ENCODE peak calls at places on chromosome 11, in six cellular contexts. Y is T-helper 9 cell; K is activated CD4-positive, alpha-beta T cell treated with anti-CD3 and anti-CD28 coated beads, Interleukin-2, amount 50 U/mL, for 24 hours; O is MV-4-11; B is HEK293T; R is effector CD8-positive, alpha-beta T cell. F is an unnamed sample.

GRCh38 chr11:119907122-119907933 is 178.3 kb upstream of the NECTIN1 start:
- DNase-seq in Y (no peak), K (no peak), O (no peak), B (no peak), R (no peak), F (no peak)

GRCh38 chr11:17510507-17511206 is 33.6 kb downstream of the USH1C start:
- DNase-seq in Y (no peak), K (no peak), O (no peak), B (no peak), R (no peak), F (no peak)

GRCh38 chr11:73623651-73624050 is 22.7 kb upstream of the PLEKHB1 start:
- DNase-seq in Y (no peak), K (no peak), O (peak; percentile 88), B (no peak), R (no peak), F (peak; percentile 81)

GRCh38 chr11:124899376-124900145 is 1.9 kb upstream of the ROBO4 start:
- DNase-seq in Y (no peak), K (no peak), O (no peak), B (no peak), R (no peak), F (no peak)

GRCh38 chr11:46800177-46800576 is 45.9 kb downstream of the CKAP5 start:
- DNase-seq in Y (no peak), K (no peak), O (no peak), B (no peak), R (no peak), F (no peak)

GRCh38 chr11:14309425-14310192 is 49.4 kb downstream of the RRAS2 start:
- DNase-seq in Y (no peak), K (no peak), O (no peak), B (no peak), R (no peak), F (no peak)

GRCh38 chr11:47183031-47183856 is 3.0 kb downstream of the PACSIN3 start:
- DNase-seq in Y (no peak), K (no peak), O (no peak), B (no peak), R (no peak), F (no peak)

GRCh38 chr11:24181395-24182047 is 315.3 kb upstream of the LUZP2 start:
- DNase-seq in Y (no peak), K (no peak), O (no peak), B (no peak), R (no peak), F (peak; percentile 2)

GRCh38 chr11:117226388-117227385 is 5.2 kb downstream of the PCSK7 start:
- DNase-seq in Y (no peak), K (no peak), O (peak; percentile 77), B (peak; percentile 77), R (peak; percentile 10), F (peak; percentile 86)

GRCh38 chr11:102010776-102011500 is 36.3 kb upstream of the CFAP300 start:
- DNase-seq in Y (no peak), K (no peak), O (no peak), B (peak; percentile 62), R (no peak), F (peak; percentile 8)